ENCODE peak calls at places on chromosomes 1 and 21, in six cellular contexts. P, K, J, R, D and A are unnamed samples.

GRCh38 chr1:167666416-167666815 is 36.4 kb downstream of the RCSD1 start:
- DNase-seq in P (no peak), K (no peak), J (no peak), R (no peak), D (peak), A (peak)

GRCh38 chr21:41207401-41208388 is 39.7 kb downstream of the BACE2 start:
- DNase-seq in P (peak), K (no peak), J (no peak), R (no peak), D (no peak), A (peak)

GRCh38 chr1:244231193-244231571 is 180.1 kb downstream of the ZBTB18 start:
- DNase-seq in P (no peak), K (no peak), J (peak), R (no peak), D (no peak), A (peak)

GRCh38 chr1:6012529-6013318 is 20.5 kb upstream of the NPHP4 start:
- DNase-seq in P (no peak), K (no peak), J (no peak), R (no peak), D (no peak), A (no peak)

GRCh38 chr1:212471286-212471685 is 38.6 kb downstream of the NENF start:
- DNase-seq in P (no peak), K (no peak), J (no peak), R (no peak), D (no peak), A (no peak)

GRCh38 chr1:23069149-23069548 is 49.9 kb downstream of the KDM1A start:
- DNase-seq in P (no peak), K (no peak), J (no peak), R (no peak), D (no peak), A (no peak)

GRCh38 chr1:23865543-23865930 is 2.6 kb downstream of the FUCA1 start:
- DNase-seq in P (peak), K (no peak), J (no peak), R (no peak), D (no peak), A (peak)

GRCh38 chr21:43694437-43695079 is 24.4 kb upstream of the PDXK start:
- DNase-seq in P (no peak), K (no peak), J (no peak), R (no peak), D (no peak), A (no peak)

GRCh38 chr21:16509466-16509865 is 779.7 kb downstream of the USP25 start:
- DNase-seq in P (no peak), K (no peak), J (no peak), R (no peak), D (no peak), A (peak)

GRCh38 chr1:161172349-161172748 is 5.0 kb downstream of the B4GALT3 start:
- DNase-seq in P (no peak), K (no peak), J (no peak), R (no peak), D (no peak), A (no peak)

GRCh38 chr1:229296541-229296941 is 25.6 kb downstream of the RAB4A start:
- DNase-seq in P (no peak), K (no peak), J (no peak), R (no peak), D (peak), A (peak)

GRCh38 chr1:17587693-17588047 is 48.2 kb downstream of the ARHGEF10L start:
- DNase-seq in P (no peak), K (peak), J (peak), R (peak), D (peak), A (peak)

GRCh38 chr1:168320805-168321577 is 40.3 kb downstream of the TBX19 start:
- DNase-seq in P (no peak), K (no peak), J (no peak), R (peak), D (peak), A (peak)

GRCh38 chr1:167922023-167922422 is 8.1 kb upstream of the ADCY10 start:
- DNase-seq in P (peak), K (no peak), J (no peak), R (no peak), D (no peak), A (peak)

GRCh38 chr1:210876275-210876674 is 257.7 kb downstream of the KCNH1 start:
- DNase-seq in P (no peak), K (no peak), J (no peak), R (no peak), D (no peak), A (no peak)

GRCh38 chr1:95071539-95071938 is 1.2 kb downstream of the ALG14 start:
- DNase-seq in P (no peak), K (no peak), J (no peak), R (no peak), D (no peak), A (peak)

GRCh38 chr1:155172732-155173477 is at the start of gene KRTCAP2:
- DNase-seq in P (peak), K (peak), J (peak), R (peak), D (peak), A (peak)

GRCh38 chr1:11178021-11179015 is 10.8 kb upstream of the ANGPTL7 start:
- DNase-seq in P (no peak), K (no peak), J (peak), R (no peak), D (peak), A (peak)

GRCh38 chr1:214445846-214446614 is 105.4 kb downstream of the PTPN14 start:
- DNase-seq in P (no peak), K (no peak), J (no peak), R (no peak), D (peak), A (peak)

GRCh38 chr21:14453339-14453738 is 70.4 kb upstream of the HSPA13 start:
- DNase-seq in P (peak), K (no peak), J (no peak), R (no peak), D (no peak), A (no peak)

GRCh38 chr1:27122652-27123051 is 32.3 kb downstream of the SLC9A1 start:
- DNase-seq in P (no peak), K (no peak), J (peak), R (peak), D (peak), A (peak)

GRCh38 chr1:221394011-221394544 is 347.8 kb downstream of the DUSP10 start:
- DNase-seq in P (no peak), K (no peak), J (no peak), R (peak), D (no peak), A (peak)

GRCh38 chr1:65059930-65060538 is 88.0 kb upstream of the AK4 start:
- DNase-seq in P (peak), K (peak), J (peak), R (peak), D (peak), A (peak)

GRCh38 chr1:209425959-209426358 is 157.6 kb upstream of the CAMK1G start:
- DNase-seq in P (no peak), K (no peak), J (no peak), R (no peak), D (no peak), A (no peak)

GRCh38 chr1:32201011-32201855 is 838 bp downstream of the CCDC28B start:
- DNase-seq in P (peak), K (peak), J (peak), R (no peak), D (peak), A (peak)

GRCh38 chr1:205318231-205318991 is 3.1 kb downstream of the NUAK2 start:
- DNase-seq in P (no peak), K (peak), J (peak), R (peak), D (peak), A (no peak)

GRCh38 chr1:156448134-156448967 is 52.2 kb downstream of the MEF2D start:
- DNase-seq in P (no peak), K (no peak), J (peak), R (no peak), D (peak), A (no peak)

GRCh38 chr1:32647308-32648134 is 2.8 kb downstream of the ZBTB8OS start:
- DNase-seq in P (no peak), K (no peak), J (no peak), R (no peak), D (no peak), A (no peak)

GRCh38 chr1:66443793-66444192 is 90.2 kb upstream of the SGIP1 start:
- DNase-seq in P (no peak), K (no peak), J (no peak), R (no peak), D (no peak), A (no peak)

GRCh38 chr1:192104852-192105251 is 53.4 kb upstream of the RGS18 start:
- DNase-seq in P (no peak), K (no peak), J (no peak), R (no peak), D (no peak), A (peak)

GRCh38 chr1:235651170-235651806 is 1.7 kb upstream of the GNG4 start:
- DNase-seq in P (no peak), K (no peak), J (no peak), R (no peak), D (no peak), A (no peak)

GRCh38 chr1:231806623-231807470 is 180.3 kb downstream of the DISC1 start:
- DNase-seq in P (peak), K (peak), J (peak), R (peak), D (peak), A (peak)

GRCh38 chr1:78490861-78491310 is at the start of gene PTGFR:
- DNase-seq in P (no peak), K (peak), J (peak), R (no peak), D (peak), A (peak)

GRCh38 chr1:211610779-211611556 is 32.0 kb upstream of the SLC30A1 start:
- DNase-seq in P (no peak), K (no peak), J (no peak), R (peak), D (no peak), A (peak)

GRCh38 chr1:172269084-172269483 is 151.4 kb upstream of the C1orf105 start:
- DNase-seq in P (no peak), K (no peak), J (no peak), R (peak), D (no peak), A (no peak)

GRCh38 chr21:44618504-44618903 is 6.6 kb downstream of the KRTAP10-8 start:
- DNase-seq in P (no peak), K (no peak), J (peak), R (peak), D (peak), A (peak)

DNA sequence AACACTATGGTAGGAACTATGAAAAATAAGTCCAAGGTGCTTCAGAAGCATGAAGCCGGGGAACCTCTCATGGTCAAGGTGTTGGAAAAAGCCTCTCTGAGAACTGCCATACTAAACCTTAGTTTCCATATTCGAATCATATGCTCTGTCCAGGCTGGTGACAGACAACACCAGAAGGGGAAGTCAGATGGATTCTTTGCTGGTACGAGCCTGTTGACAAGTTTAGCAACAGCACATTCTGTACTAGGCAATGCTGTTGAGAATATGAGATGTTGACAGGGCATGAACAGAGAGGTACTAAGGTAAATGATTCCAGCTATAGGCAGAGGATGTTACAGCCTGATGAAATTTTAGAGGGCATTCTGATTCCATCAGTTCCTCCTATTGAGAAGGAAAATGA is 461.3 kb upstream of the ZRANB2 start:
- DNase-seq in P (no peak), K (no peak), J (no peak), R (no peak), D (no peak), A (no peak)
- H3K4me2 ChIP-seq in P (no peak), K (no peak), J (no peak), R (no peak), D (no peak), A (no peak)

GRCh38 chr1:35706846-35707245 is 11.8 kb downstream of the C1orf216 start:
- DNase-seq in P (no peak), K (peak), J (peak), R (no peak), D (peak), A (no peak)
- H3K4me2 ChIP-seq in P (no peak), K (peak), J (peak), R (no peak), D (no peak), A (no peak)

GRCh38 chr1:206649261-206649660 is 13.9 kb downstream of the DYRK3 start:
- DNase-seq in P (no peak), K (no peak), J (no peak), R (no peak), D (no peak), A (no peak)
- H3K4me2 ChIP-seq in P (no peak), K (no peak), J (no peak), R (no peak), D (no peak), A (no peak)

GRCh38 chr1:81509619-81510018 is 291.1 kb upstream of the ADGRL2 start:
- DNase-seq in P (no peak), K (peak), J (peak), R (no peak), D (peak), A (no peak)
- H3K4me2 ChIP-seq in P (no peak), K (peak), J (peak), R (no peak), D (no peak), A (no peak)

GRCh38 chr1:93713247-93713764 is 31.7 kb upstream of the BCAR3 start:
- DNase-seq in P (no peak), K (no peak), J (no peak), R (no peak), D (peak), A (peak)
- H3K4me2 ChIP-seq in P (no peak), K (no peak), J (no peak), R (no peak), D (no peak), A (no peak)

DNA sequence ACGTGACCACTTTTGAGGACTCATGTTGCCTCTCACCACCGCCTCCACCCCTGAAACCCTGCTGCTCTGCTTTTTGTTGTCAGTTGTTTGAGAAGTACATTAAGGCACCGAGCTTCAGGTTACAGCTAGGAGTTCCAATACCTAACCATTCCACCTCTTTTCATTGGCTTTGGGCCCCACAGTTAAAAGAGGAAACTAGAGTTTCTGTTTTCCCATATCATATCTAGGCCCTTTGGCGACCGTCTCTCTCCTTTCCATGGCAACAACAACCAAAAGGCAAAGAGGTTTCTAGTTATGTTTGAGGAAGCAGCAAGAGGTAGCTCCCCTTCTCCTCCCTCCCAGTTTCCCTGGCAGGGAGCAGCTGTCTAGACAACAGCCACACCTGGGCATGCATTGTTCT is 5.9 kb downstream of the ANKRD35 start:
- DNase-seq in P (no peak), K (no peak), J (peak), R (no peak), D (peak), A (no peak)
- H3K4me2 ChIP-seq in P (no peak), K (peak), J (peak), R (no peak), D (no peak), A (no peak)

GRCh38 chr1:90850925-90851710 is 134.0 kb upstream of the BARHL2 start:
- DNase-seq in P (peak), K (peak), J (peak), R (peak), D (peak), A (peak)
- H3K4me2 ChIP-seq in P (peak), K (peak), J (peak), R (peak), D (peak), A (peak)

GRCh38 chr1:223752721-223753515 is 40.6 kb downstream of the CAPN2 start:
- DNase-seq in P (no peak), K (peak), J (peak), R (no peak), D (peak), A (no peak)
- H3K4me2 ChIP-seq in P (no peak), K (no peak), J (peak), R (no peak), D (no peak), A (no peak)

GRCh38 chr1:36199934-36200741 is 24.1 kb upstream of the THRAP3 start:
- DNase-seq in P (no peak), K (no peak), J (no peak), R (no peak), D (no peak), A (peak)
- H3K4me2 ChIP-seq in P (no peak), K (no peak), J (no peak), R (peak), D (no peak), A (no peak)